ENCODE peak calls at places on chromosomes 16 and 17, in seven cellular contexts. L is lower lobe of right lung, B is body of pancreas, A is suprapubic skin, Q is A549, K is tibial artery, G is dorsolateral prefrontal cortex. F is an unnamed sample.

GRCh38 chr16:55204094-55204493 is 119.9 kb upstream of the IRX6 start:
- DNase-seq in L (no peak), Q (no peak), B (no peak), A (no peak), K (no peak), G (no peak), F (no peak)

GRCh38 chr16:689175-689897 is 862 bp downstream of the WDR24 start:
- DNase-seq in Q (no peak), A (no peak), B (no peak), L (no peak), K (no peak), G (no peak), F (no peak)

GRCh38 chr17:80474231-80474932 is 2.0 kb downstream of the NPTX1 start:
- DNase-seq in L (no peak), A (no peak), Q (peak; percentile 85), K (no peak), B (no peak), G (no peak), F (peak; percentile 28)

GRCh38 chr16:74053310-74053709 is 243.3 kb upstream of the PSMD7 start:
- DNase-seq in K (no peak), Q (no peak), A (no peak), L (no peak), B (no peak), G (no peak), F (no peak)

GRCh38 chr16:1309888-1310831 is 724 bp downstream of the UBE2I start:
- DNase-seq in B (no peak), L (peak; percentile 73), A (no peak), Q (no peak), K (peak; percentile 82), G (no peak), F (peak; percentile 48)

GRCh38 chr16:84689126-84689525 is 10.7 kb upstream of the USP10 start:
- DNase-seq in Q (no peak), A (peak; percentile 18), G (no peak), B (no peak), L (no peak), K (no peak), F (peak; percentile 85)

GRCh38 chr16:23827245-23827543 is 8.6 kb upstream of the PRKCB start:
- DNase-seq in B (no peak), K (no peak), G (no peak), A (no peak), L (no peak), Q (no peak), F (no peak)

GRCh38 chr17:8472663-8473062 is 37.0 kb downstream of the NDEL1 start:
- DNase-seq in B (no peak), G (no peak), A (no peak), Q (no peak), K (no peak), L (no peak), F (no peak)

GRCh38 chr17:58279016-58279671 is 1.6 kb downstream of the MPO start:
- DNase-seq in K (no peak), A (no peak), G (no peak), B (peak; percentile 39), Q (no peak), L (peak; percentile 70), F (peak; percentile 23)

GRCh38 chr16:48123104-48123788 is 32.5 kb downstream of the ABCC12 start:
- DNase-seq in G (peak; percentile 67), K (no peak), Q (peak; percentile 96), L (no peak), B (no peak), A (no peak), F (peak; percentile 97)

GRCh38 chr17:79201119-79201518 is 126.5 kb downstream of the ENGASE start:
- DNase-seq in G (no peak), K (no peak), B (no peak), L (no peak), Q (no peak), A (no peak), F (no peak)

GRCh38 chr17:68101992-68102758 is 66.6 kb downstream of the KPNA2 start:
- DNase-seq in L (no peak), A (no peak), B (peak; percentile 37), Q (peak; percentile 23), G (no peak), K (peak; percentile 70), F (peak; percentile 10)

GRCh38 chr17:31533546-31534155 is 142.2 kb downstream of the RAB11FIP4 start:
- DNase-seq in B (no peak), K (no peak), A (no peak), Q (peak; percentile 45), L (no peak), G (peak; percentile 80), F (peak; percentile 75)

GRCh38 chr17:57459286-57459915 is 203.1 kb downstream of the MSI2 start:
- DNase-seq in L (no peak), G (no peak), K (no peak), A (no peak), Q (peak; percentile 93), B (no peak), F (peak; percentile 39)

GRCh38 chr16:80674884-80675283 is 129.5 kb downstream of the CDYL2 start:
- DNase-seq in G (no peak), K (no peak), Q (no peak), A (no peak), L (no peak), B (no peak), F (no peak)

GRCh38 chr17:66432996-66433556 is 130.7 kb downstream of the PRKCA start:
- DNase-seq in B (no peak), A (no peak), L (no peak), G (no peak), K (no peak), Q (no peak), F (peak; percentile 43)

GRCh38 chr17:18027280-18027679 is 11.7 kb downstream of the ATPAF2 start:
- DNase-seq in A (no peak), B (peak; percentile 28), Q (no peak), L (no peak), G (no peak), K (peak; percentile 24), F (no peak)

GRCh38 chr16:2516391-2517240 is 2.9 kb downstream of the ATP6V0C start:
- DNase-seq in G (no peak), L (peak; percentile 71), Q (no peak), K (no peak), A (peak; percentile 82), B (peak; percentile 28), F (no peak)

GRCh38 chr17:75412455-75413317 is 7.2 kb upstream of the GRB2 start:
- DNase-seq in K (peak; percentile 74), Q (peak; percentile 75), G (peak; percentile 41), B (peak; percentile 60), A (no peak), L (no peak), F (peak; percentile 81)

GRCh38 chr16:74052006-74052405 is 244.6 kb upstream of the PSMD7 start:
- DNase-seq in G (no peak), Q (no peak), K (no peak), B (no peak), L (no peak), A (no peak), F (no peak)

GRCh38 chr16:3589991-3590701 is 12.9 kb upstream of the NLRC3 start:
- DNase-seq in Q (no peak), K (no peak), G (no peak), L (no peak), A (no peak), B (no peak), F (no peak)

GRCh38 chr17:1186923-1187771 is 7.4 kb upstream of the ABR start:
- DNase-seq in G (peak; percentile 74), A (peak; percentile 92), Q (peak; percentile 92), K (peak; percentile 93), L (peak; percentile 90), B (peak; percentile 86), F (peak; percentile 91)

GRCh38 chr17:8089728-8090127 is 2.2 kb upstream of the ALOX12B start:
- DNase-seq in K (no peak), A (no peak), L (no peak), Q (no peak), B (no peak), G (no peak), F (no peak)

GRCh38 chr16:83717814-83718213 is 90.0 kb upstream of the HSBP1 start:
- DNase-seq in K (no peak), Q (no peak), L (no peak), B (no peak), A (peak; percentile 37), G (no peak), F (peak; percentile 58)

GRCh38 chr16:10616744-10617640 is 36.6 kb upstream of the EMP2 start:
- DNase-seq in L (peak; percentile 83), A (peak; percentile 85), K (no peak), B (peak; percentile 32), G (no peak), Q (peak; percentile 29), F (peak; percentile 28)
- H3K4me3 ChIP-seq in L (peak overlapping the region; percentile 2), A (peak overlapping the region; percentile 12), K (no peak overlapping the region), B (no peak overlapping the region), G (no peak overlapping the region), Q (no peak overlapping the region), F (no peak overlapping the region)

DNA sequence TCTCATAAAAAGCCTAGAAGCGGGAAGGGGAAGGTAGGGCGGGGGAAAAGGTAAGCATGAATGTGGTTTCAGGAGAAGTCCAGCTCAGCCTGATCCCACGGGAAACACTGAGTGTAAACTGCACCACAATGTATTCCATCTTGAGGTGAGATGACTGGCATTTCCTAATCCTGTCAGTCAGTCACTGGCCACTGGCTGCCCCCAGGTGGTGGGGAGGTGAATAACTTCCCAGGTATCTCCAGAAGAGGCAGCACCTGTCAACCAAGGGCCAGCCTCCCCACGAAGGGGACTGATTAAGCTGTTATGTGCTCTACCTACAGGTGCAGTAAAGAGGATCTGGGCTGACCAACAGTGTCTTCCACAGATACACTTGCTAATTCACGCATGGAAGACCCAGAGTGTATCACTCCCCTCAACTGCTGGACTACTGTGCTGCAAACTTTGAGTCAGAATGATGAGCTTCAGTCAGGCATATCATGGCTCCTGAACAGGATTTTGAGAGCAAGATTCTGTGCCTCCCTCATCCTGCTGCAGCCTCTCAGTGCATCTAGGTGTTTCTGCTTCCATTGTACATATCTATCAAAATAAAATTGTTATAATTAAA is 108.5 kb upstream of the CCL2 start:
- DNase-seq in K (no peak), A (no peak), B (peak; percentile 74), G (peak; percentile 41), L (peak; percentile 60), Q (peak; percentile 61), F (no peak)
- TF ChIP-seq CTCF in K (peak; percentile 5), A (peak; percentile 51), B (peak; percentile 89), G (peak; percentile 48), L (peak; percentile 50), Q (peak; percentile 48), F (peak; percentile 20)

GRCh38 chr16:29025735-29026134 is 40.9 kb downstream of the LAT start:
- DNase-seq in K (no peak), B (no peak), Q (no peak), A (no peak), G (no peak), L (no peak), F (no peak)

GRCh38 chr16:29025218-29025617 is 40.4 kb downstream of the LAT start:
- DNase-seq in B (no peak), A (no peak), G (no peak), L (no peak), Q (no peak), K (no peak), F (no peak)

GRCh38 chr16:29022196-29022595 is 37.3 kb downstream of the LAT start:
- DNase-seq in K (no peak), L (no peak), G (no peak), Q (no peak), A (no peak), B (no peak), F (no peak)

GRCh38 chr16:29023279-29024278 is 38.7 kb downstream of the LAT start:
- DNase-seq in G (no peak), A (no peak), K (no peak), L (no peak), B (no peak), Q (no peak), F (peak; percentile 6)

GRCh38 chr16:29024280-29024679 is 39.4 kb downstream of the LAT start:
- DNase-seq in B (no peak), L (no peak), A (no peak), G (no peak), K (no peak), Q (no peak), F (no peak)
- H3K4me3 ChIP-seq in B (no peak overlapping the region), L (no peak overlapping the region), A (no peak overlapping the region), G (no peak overlapping the region), K (no peak overlapping the region), Q (no peak overlapping the region), F (no peak overlapping the region)

GRCh38 chr17:21129023-21129681 is 2.4 kb downstream of the DHRS7B start:
- DNase-seq in A (no peak), K (no peak), G (no peak), L (no peak), B (peak; percentile 20), Q (peak; percentile 67), F (peak; percentile 76)
- TF ChIP-seq CTCF in A (peak; percentile 48), K (peak; percentile 48), G (peak; percentile 48), L (peak; percentile 56), B (peak; percentile 52), Q (peak; percentile 74), F (peak; percentile 64)